ENCODE peak calls at places on chromosomes 6 and 20, in nine cellular contexts. J is HFFc6; Q is K562; S is epithelial cell of esophagus; V is CD8-positive, alpha-beta T cell; M is BJ; L is PC-9; I is kidney epithelial cell; E is breast epithelium. W is an unnamed sample.

GRCh38 chr6:109472132-109472995 is 10.7 kb downstream of the ZBTB24 start:
- DNase-seq in I (no peak), Q (no peak), L (no peak), S (no peak), J (no peak), V (no peak), E (no peak), M (no peak), W (no peak)

GRCh38 chr6:28657756-28658465 is 132.2 kb downstream of the GPX5 start:
- DNase-seq in M (peak; percentile 15), V (no peak), J (peak; percentile 57), E (no peak), S (peak; percentile 65), Q (peak; percentile 75), L (peak; percentile 60), I (no peak), W (peak; percentile 53)

GRCh38 chr6:75220365-75220764 is 14.5 kb upstream of the COL12A1 start:
- DNase-seq in S (no peak), J (no peak), E (no peak), L (no peak), Q (no peak), M (no peak), I (no peak), V (no peak), W (no peak)

GRCh38 chr6:53564401-53565065 is 19.6 kb upstream of the GCLC start:
- DNase-seq in J (no peak), E (no peak), V (no peak), M (no peak), I (no peak), L (no peak), Q (no peak), S (no peak), W (no peak)

GRCh38 chr20:25237610-25238318 is 10.1 kb upstream of the PYGB start:
- DNase-seq in Q (peak; percentile 81), I (peak; percentile 98), L (peak; percentile 82), J (peak; percentile 99), M (peak; percentile 99), E (peak; percentile 83), S (peak; percentile 99), V (no peak), W (peak; percentile 99)

GRCh38 chr6:2871922-2872321 is 30.3 kb upstream of the SERPINB1 start:
- DNase-seq in Q (no peak), S (no peak), I (no peak), E (no peak), M (no peak), J (no peak), L (no peak), V (no peak), W (no peak)

GRCh38 chr6:313917-314316 is 21.6 kb downstream of the DUSP22 start:
- DNase-seq in Q (no peak), E (no peak), M (no peak), I (no peak), L (no peak), J (no peak), S (no peak), V (no peak), W (no peak)

GRCh38 chr6:134819236-134819635 is 130.7 kb downstream of the ALDH8A1 start:
- DNase-seq in Q (no peak), V (no peak), S (no peak), L (no peak), I (no peak), M (no peak), J (no peak), E (no peak), W (no peak)

DNA sequence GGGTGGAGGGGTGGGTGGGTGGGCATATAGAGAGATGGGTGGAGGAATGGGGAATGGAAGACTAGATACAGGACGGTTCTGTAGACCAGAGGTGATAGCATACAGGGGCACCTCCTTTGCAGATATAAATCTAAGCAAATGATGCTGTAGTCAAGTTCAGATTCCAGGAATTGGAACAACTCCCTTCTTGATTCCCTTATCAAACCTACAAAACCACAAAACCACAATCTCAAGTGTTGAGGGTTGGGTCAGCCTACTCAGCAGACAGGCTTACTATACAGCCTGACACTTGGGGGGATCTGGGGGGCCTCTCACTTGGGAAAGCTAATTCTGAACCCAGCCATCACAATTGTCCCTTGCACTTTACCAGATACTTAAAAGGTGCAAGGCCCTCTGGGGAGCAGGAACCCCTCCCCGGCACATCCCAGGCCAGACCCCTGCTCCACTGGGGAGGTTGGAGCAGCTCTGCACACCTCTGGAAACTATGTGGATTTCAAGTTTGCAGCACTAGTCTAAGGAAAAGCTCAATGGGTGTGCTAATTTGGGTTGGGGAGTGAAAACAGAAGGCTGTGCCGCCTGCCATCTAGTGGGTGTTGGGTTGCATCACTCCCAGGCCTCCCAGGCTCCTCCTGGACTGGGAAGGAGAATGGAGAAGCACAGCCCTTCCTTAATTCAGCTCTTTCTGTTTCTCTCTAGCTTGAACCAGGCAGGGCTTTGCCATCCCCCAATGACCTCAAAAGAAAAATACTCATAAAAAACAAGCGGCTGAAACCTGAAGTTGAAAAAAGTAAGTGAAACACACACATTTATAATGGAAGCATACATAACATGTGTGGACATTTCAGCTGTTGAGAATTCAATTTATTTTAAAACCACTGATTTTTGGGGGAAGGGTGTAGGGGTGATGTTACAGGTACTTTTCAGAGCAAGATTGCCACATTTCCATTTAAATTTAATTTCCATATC is 121.2 kb upstream of the LAMP5 start:
- DNase-seq in L (peak; percentile 54), S (peak; percentile 70), I (no peak), M (no peak), V (no peak), J (peak; percentile 60), Q (peak; percentile 39), E (no peak), W (peak; percentile 71)
- TF ChIP-seq CTCF in L (peak; percentile 70), S (peak; percentile 94), I (peak; percentile 83), M (peak; percentile 91), V (no peak), J (peak; percentile 79), Q (peak; percentile 37), E (peak; percentile 65), W (peak; percentile 93)

DNA sequence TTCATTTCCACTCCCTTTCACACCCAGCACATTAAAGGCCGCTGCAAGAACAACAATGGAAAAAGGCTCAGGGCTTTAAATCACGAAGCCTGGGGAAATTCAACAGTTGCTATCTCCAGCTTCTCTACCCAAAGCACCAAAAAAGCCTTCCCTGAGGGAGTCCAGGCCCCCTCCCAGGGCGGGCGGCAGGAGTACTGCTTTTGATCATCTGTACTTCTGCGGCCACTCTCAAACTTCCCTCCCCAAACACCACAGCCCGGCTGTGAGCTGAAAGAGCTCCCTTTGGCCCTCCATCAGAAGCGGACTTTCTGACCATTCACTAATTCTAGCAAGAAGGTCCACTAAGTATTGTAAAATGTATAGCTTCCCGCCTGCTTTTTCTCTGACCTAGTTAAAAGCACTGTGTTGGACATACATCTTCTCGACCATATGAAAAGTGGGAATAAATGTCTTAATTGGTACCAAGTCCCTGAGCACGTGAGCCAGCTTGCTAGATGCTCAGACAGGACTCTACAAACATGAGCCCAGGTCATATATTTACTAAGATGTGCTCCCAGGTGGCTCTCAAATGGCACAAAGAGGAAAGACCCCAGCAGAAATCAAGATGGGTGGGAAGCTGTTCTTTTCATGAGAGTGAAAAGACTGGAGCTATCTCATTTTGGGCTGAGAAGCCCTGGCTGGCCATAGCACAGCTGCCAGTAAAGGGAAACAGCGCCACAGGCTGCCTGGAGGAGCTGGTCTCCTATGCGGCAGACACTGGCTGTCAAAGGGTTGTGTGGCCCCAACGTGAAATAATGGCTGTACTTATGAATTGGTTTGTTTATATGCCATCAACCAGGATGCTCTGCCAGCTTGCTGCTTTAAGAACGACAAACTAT is 58.6 kb downstream of the GFOD1 start:
- DNase-seq in Q (peak; percentile 16), L (no peak), M (no peak), E (no peak), V (no peak), I (no peak), S (no peak), J (no peak), W (no peak)
- TF ChIP-seq CTCF in Q (peak; percentile 35), L (no peak), M (no peak), E (no peak), V (peak; percentile 16), I (no peak), S (no peak), J (no peak), W (no peak)

GRCh38 chr6:112879920-112880413 is 532.8 kb downstream of the RFPL4B start:
- DNase-seq in M (no peak), V (no peak), E (no peak), L (peak; percentile 61), Q (peak; percentile 94), I (no peak), J (no peak), S (peak; percentile 71), W (no peak)
- TF ChIP-seq CTCF in M (no peak), V (no peak), E (no peak), L (peak; percentile 54), Q (peak; percentile 84), I (no peak), J (no peak), S (peak; percentile 41), W (no peak)

GRCh38 chr20:62831854-62832211 is 15.0 kb downstream of the COL9A3 start:
- DNase-seq in Q (no peak), E (no peak), J (no peak), V (no peak), S (no peak), I (no peak), L (no peak), M (no peak), W (no peak)
- TF ChIP-seq CTCF in Q (no peak), E (no peak), J (no peak), V (no peak), S (no peak), I (no peak), L (no peak), M (no peak), W (no peak)

DNA sequence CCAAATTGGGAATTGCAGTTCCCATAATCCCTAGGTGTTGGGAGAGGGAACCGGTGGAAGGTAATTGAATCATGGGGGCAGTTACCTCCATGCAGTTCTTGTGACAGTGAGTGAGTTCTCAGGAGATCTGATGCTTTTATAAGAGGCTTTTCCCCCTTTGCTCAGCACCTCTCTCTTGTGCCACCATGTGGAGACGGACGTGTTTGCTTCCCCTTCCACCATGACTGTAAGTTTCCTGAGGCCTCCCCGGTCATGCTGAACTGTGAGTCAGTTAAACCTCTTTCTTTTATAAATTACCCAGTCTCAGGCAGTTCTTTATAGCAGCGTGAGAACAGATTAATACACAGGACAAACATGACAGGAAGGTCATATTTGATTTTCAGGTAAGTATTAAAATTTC is 25.3 kb upstream of the HECA start:
- DNase-seq in M (no peak), V (no peak), E (no peak), S (no peak), Q (peak; percentile 49), I (no peak), J (peak; percentile 24), L (no peak), W (peak; percentile 27)
- TF ChIP-seq CTCF in M (peak; percentile 23), V (peak; percentile 28), E (no peak), S (no peak), Q (peak; percentile 38), I (no peak), J (peak; percentile 63), L (no peak), W (peak; percentile 57)

W was measured in brain microvascular endothelial cell.